ENCODE peak calls at places on chromosomes 4 and X, in six cellular contexts. L is coronary artery; D is EL; G is activated CD4-positive, alpha-beta T cell treated with anti-CD3 and anti-CD28 coated beads for 48 hours; K is heart left ventricle; E is H9. U is an unnamed sample.

GRCh38 chrX:117645639-117646038 is 471.0 kb downstream of the KLHL13 start:
- DNase-seq in E (no peak), L (no peak), D (no peak), K (no peak), G (no peak), U (no peak)

GRCh38 chr4:6095023-6095817 is 77.0 kb upstream of the C4orf50 start:
- DNase-seq in L (no peak), G (peak), D (peak), E (no peak), K (no peak), U (no peak)

GRCh38 chr4:140168474-140168873 is 14.5 kb upstream of the MAML3 start:
- DNase-seq in L (no peak), G (no peak), E (no peak), D (no peak), K (no peak), U (no peak)

GRCh38 chr4:147085796-147086195 is 140.1 kb upstream of the TTC29 start:
- DNase-seq in E (no peak), D (no peak), L (no peak), G (no peak), K (no peak), U (no peak)

GRCh38 chr4:112315446-112315845 is 18.3 kb downstream of the ALPK1 start:
- DNase-seq in E (no peak), D (no peak), L (no peak), G (no peak), K (no peak), U (no peak)

GRCh38 chr4:186188107-186188506 is 3.3 kb upstream of the CYP4V2 start:
- DNase-seq in E (no peak), D (no peak), L (no peak), G (no peak), K (no peak), U (no peak)

GRCh38 chr4:68271851-68272756 is 26.6 kb upstream of the TMPRSS11B start:
- DNase-seq in E (peak), L (no peak), D (peak), G (no peak), K (no peak), U (no peak)

GRCh38 chr4:25030283-25031076 is at the start of gene LGI2:
- DNase-seq in D (no peak), L (no peak), K (peak), G (peak), E (peak), U (no peak)

GRCh38 chrX:101619336-101619735 is 1.5 kb upstream of the ARMCX6 start:
- DNase-seq in D (peak), L (no peak), K (no peak), E (peak), G (peak), U (no peak)

GRCh38 chrX:586351-586750 is 44.2 kb upstream of the SHOX start:
- DNase-seq in G (no peak), D (peak), L (no peak), E (no peak), K (no peak), U (no peak)

GRCh38 chr4:81675785-81676427 is 204.2 kb upstream of the RASGEF1B start:
- DNase-seq in L (no peak), E (no peak), D (no peak), G (no peak), K (no peak), U (no peak)

GRCh38 chr4:38904090-38904666 is 36.6 kb downstream of the FAM114A1 start:
- DNase-seq in K (no peak), L (no peak), D (no peak), E (no peak), G (no peak), U (no peak)

GRCh38 chrX:101462892-101463291 is 22.4 kb upstream of the ARMCX4 start:
- DNase-seq in E (peak), G (no peak), D (peak), K (no peak), L (no peak), U (no peak)

GRCh38 chr4:153233761-153234371 is 29.6 kb downstream of the TRIM2 start:
- DNase-seq in K (no peak), L (no peak), G (no peak), E (no peak), D (peak), U (no peak)

GRCh38 chr4:8157496-8157895 is 1.1 kb downstream of the ABLIM2 start:
- DNase-seq in K (peak), D (no peak), L (peak), G (no peak), E (peak), U (no peak)

GRCh38 chr4:15457401-15458201 is 12.1 kb upstream of the CC2D2A start:
- DNase-seq in D (peak), E (no peak), K (no peak), G (no peak), L (no peak), U (no peak)

GRCh38 chrX:122890729-122891128 is 293.3 kb upstream of the GRIA3 start:
- DNase-seq in L (no peak), G (no peak), E (no peak), K (no peak), D (no peak), U (no peak)

GRCh38 chr4:182533948-182534347 is 290.7 kb downstream of the TENM3 start:
- DNase-seq in L (no peak), K (no peak), G (no peak), E (no peak), D (peak), U (no peak)

GRCh38 chr4:102761902-102762301 is 1.1 kb upstream of the MANBA start:
- DNase-seq in D (no peak), L (no peak), K (no peak), G (no peak), E (no peak), U (no peak)

GRCh38 chrX:132953358-132953757 is 5.1 kb downstream of the HS6ST2 start:
- DNase-seq in E (no peak), L (no peak), D (no peak), G (no peak), K (no peak), U (no peak)

GRCh38 chrX:23981222-23981621 is 45.8 kb downstream of the KLHL15 start:
- DNase-seq in E (no peak), G (no peak), K (no peak), L (no peak), D (no peak), U (no peak)

GRCh38 chr4:114192854-114193253 is 213.4 kb upstream of the ARSJ start:
- DNase-seq in L (no peak), K (no peak), D (no peak), E (no peak), G (no peak), U (no peak)